ENCODE peak calls at places on chromosome 7, in eight cellular contexts. One of them, this sample, is unnamed.

GRCh38 chr7:158541330-158542010 is 46.2 kb downstream of the PTPRN2 start:
- DNase-seq in ovary: no peak
- DNase-seq in OCI-LY7: peak; percentile 81
- DNase-seq in psoas muscle: no peak
- DNase-seq in cardiac muscle cell: no peak
- DNase-seq in PC-9: no peak
- DNase-seq in H1: no peak
- DNase-seq in dorsolateral prefrontal cortex: no peak
- DNase-seq in this sample: no peak

GRCh38 chr7:9645756-9646155 is 1212.3 kb downstream of the NXPH1 start:
- DNase-seq in ovary: no peak
- DNase-seq in OCI-LY7: no peak
- DNase-seq in psoas muscle: no peak
- DNase-seq in cardiac muscle cell: no peak
- DNase-seq in PC-9: no peak
- DNase-seq in H1: no peak
- DNase-seq in dorsolateral prefrontal cortex: no peak
- DNase-seq in this sample: no peak

GRCh38 chr7:1268076-1268815 is 35.6 kb downstream of the UNCX start:
- DNase-seq in ovary: no peak
- DNase-seq in OCI-LY7: no peak
- DNase-seq in psoas muscle: peak; percentile 6
- DNase-seq in cardiac muscle cell: no peak
- DNase-seq in PC-9: no peak
- DNase-seq in H1: no peak
- DNase-seq in dorsolateral prefrontal cortex: no peak
- DNase-seq in this sample: no peak

GRCh38 chr7:7311001-7311400 is 128.7 kb downstream of the C1GALT1 start:
- DNase-seq in ovary: no peak
- DNase-seq in OCI-LY7: no peak
- DNase-seq in psoas muscle: no peak
- DNase-seq in cardiac muscle cell: no peak
- DNase-seq in PC-9: no peak
- DNase-seq in H1: no peak
- DNase-seq in dorsolateral prefrontal cortex: no peak
- DNase-seq in this sample: no peak

GRCh38 chr7:128353610-128354009 is 7.9 kb downstream of the PRRT4 start:
- DNase-seq in ovary: no peak
- DNase-seq in OCI-LY7: no peak
- DNase-seq in psoas muscle: no peak
- DNase-seq in cardiac muscle cell: no peak
- DNase-seq in PC-9: no peak
- DNase-seq in H1: no peak
- DNase-seq in dorsolateral prefrontal cortex: no peak
- DNase-seq in this sample: no peak

GRCh38 chr7:94056796-94057207 is 52.6 kb upstream of the BET1 start:
- DNase-seq in ovary: no peak
- DNase-seq in OCI-LY7: peak; percentile 42
- DNase-seq in psoas muscle: no peak
- DNase-seq in cardiac muscle cell: no peak
- DNase-seq in PC-9: peak; percentile 39
- DNase-seq in H1: no peak
- DNase-seq in dorsolateral prefrontal cortex: no peak
- DNase-seq in this sample: peak; percentile 67

GRCh38 chr7:157310676-157311185 is 26.1 kb upstream of the DNAJB6 start:
- DNase-seq in ovary: no peak
- DNase-seq in OCI-LY7: no peak
- DNase-seq in psoas muscle: no peak
- DNase-seq in cardiac muscle cell: no peak
- DNase-seq in PC-9: no peak
- DNase-seq in H1: peak; percentile 66
- DNase-seq in dorsolateral prefrontal cortex: no peak
- DNase-seq in this sample: no peak

GRCh38 chr7:89028319-89028718 is 232.8 kb upstream of the TEX47 start:
- DNase-seq in ovary: no peak
- DNase-seq in OCI-LY7: no peak
- DNase-seq in psoas muscle: no peak
- DNase-seq in cardiac muscle cell: no peak
- DNase-seq in PC-9: no peak
- DNase-seq in H1: no peak
- DNase-seq in dorsolateral prefrontal cortex: no peak
- DNase-seq in this sample: no peak

GRCh38 chr7:119783799-119784198 is 489.2 kb upstream of the KCND2 start:
- DNase-seq in ovary: peak; percentile 17
- DNase-seq in OCI-LY7: no peak
- DNase-seq in psoas muscle: no peak
- DNase-seq in cardiac muscle cell: peak; percentile 67
- DNase-seq in PC-9: no peak
- DNase-seq in H1: no peak
- DNase-seq in dorsolateral prefrontal cortex: no peak
- DNase-seq in this sample: no peak

GRCh38 chr7:40598915-40599314 is 464.1 kb downstream of the SUGCT start:
- DNase-seq in ovary: no peak
- DNase-seq in OCI-LY7: no peak
- DNase-seq in psoas muscle: no peak
- DNase-seq in cardiac muscle cell: no peak
- DNase-seq in PC-9: no peak
- DNase-seq in H1: no peak
- DNase-seq in dorsolateral prefrontal cortex: no peak
- DNase-seq in this sample: no peak

GRCh38 chr7:139783647-139784385 is 6.0 kb upstream of the HIPK2 start:
- DNase-seq in ovary: no peak
- DNase-seq in OCI-LY7: no peak
- DNase-seq in psoas muscle: no peak
- DNase-seq in cardiac muscle cell: no peak
- DNase-seq in PC-9: no peak
- DNase-seq in H1: no peak
- DNase-seq in dorsolateral prefrontal cortex: no peak
- DNase-seq in this sample: peak; percentile 49

GRCh38 chr7:137146012-137146455 is 197.5 kb downstream of the PTN start:
- DNase-seq in ovary: no peak
- DNase-seq in OCI-LY7: no peak
- DNase-seq in psoas muscle: no peak
- DNase-seq in cardiac muscle cell: no peak
- DNase-seq in PC-9: no peak
- DNase-seq in H1: no peak
- DNase-seq in dorsolateral prefrontal cortex: no peak
- DNase-seq in this sample: no peak

GRCh38 chr7:47227762-47228177 is 354.1 kb downstream of the TNS3 start:
- DNase-seq in ovary: no peak
- DNase-seq in OCI-LY7: no peak
- DNase-seq in psoas muscle: no peak
- DNase-seq in cardiac muscle cell: no peak
- DNase-seq in PC-9: no peak
- DNase-seq in H1: no peak
- DNase-seq in dorsolateral prefrontal cortex: no peak
- DNase-seq in this sample: no peak

GRCh38 chr7:99375070-99375807 is 709 bp downstream of the ARPC1B start:
- DNase-seq in ovary: peak; percentile 71
- DNase-seq in OCI-LY7: peak; percentile 72
- DNase-seq in psoas muscle: peak; percentile 81
- DNase-seq in cardiac muscle cell: peak; percentile 53
- DNase-seq in PC-9: peak; percentile 92
- DNase-seq in H1: peak; percentile 70
- DNase-seq in dorsolateral prefrontal cortex: peak; percentile 74
- DNase-seq in this sample: peak; percentile 80

GRCh38 chr7:68504766-68505165 is 1093.5 kb upstream of the AUTS2 start:
- DNase-seq in ovary: no peak
- DNase-seq in OCI-LY7: no peak
- DNase-seq in psoas muscle: no peak
- DNase-seq in cardiac muscle cell: no peak
- DNase-seq in PC-9: no peak
- DNase-seq in H1: no peak
- DNase-seq in dorsolateral prefrontal cortex: no peak
- DNase-seq in this sample: no peak

GRCh38 chr7:39453743-39454355 is 112.4 kb upstream of the YAE1 start:
- DNase-seq in ovary: no peak
- DNase-seq in OCI-LY7: peak; percentile 62
- DNase-seq in psoas muscle: no peak
- DNase-seq in cardiac muscle cell: peak; percentile 70
- DNase-seq in PC-9: peak; percentile 33
- DNase-seq in H1: peak; percentile 78
- DNase-seq in dorsolateral prefrontal cortex: no peak
- DNase-seq in this sample: peak; percentile 23

GRCh38 chr7:106058925-106059324 is 53.2 kb downstream of the SYPL1 start:
- DNase-seq in ovary: no peak
- DNase-seq in OCI-LY7: peak; percentile 43
- DNase-seq in psoas muscle: no peak
- DNase-seq in cardiac muscle cell: no peak
- DNase-seq in PC-9: no peak
- DNase-seq in H1: no peak
- DNase-seq in dorsolateral prefrontal cortex: no peak
- DNase-seq in this sample: no peak

GRCh38 chr7:106057962-106058901 is 53.9 kb downstream of the SYPL1 start:
- DNase-seq in ovary: no peak
- DNase-seq in OCI-LY7: peak; percentile 98
- DNase-seq in psoas muscle: no peak
- DNase-seq in cardiac muscle cell: no peak
- DNase-seq in PC-9: peak; percentile 95
- DNase-seq in H1: no peak
- DNase-seq in dorsolateral prefrontal cortex: peak; percentile 90
- DNase-seq in this sample: peak; percentile 63

GRCh38 chr7:106056513-106057203 is 55.5 kb downstream of the SYPL1 start:
- DNase-seq in ovary: peak; percentile 78
- DNase-seq in OCI-LY7: peak; percentile 93
- DNase-seq in psoas muscle: peak; percentile 65
- DNase-seq in cardiac muscle cell: peak; percentile 83
- DNase-seq in PC-9: peak; percentile 66
- DNase-seq in H1: peak; percentile 71
- DNase-seq in dorsolateral prefrontal cortex: peak; percentile 82
- DNase-seq in this sample: peak; percentile 72

GRCh38 chr7:106059556-106059955 is 52.6 kb downstream of the SYPL1 start:
- DNase-seq in ovary: no peak
- DNase-seq in OCI-LY7: no peak
- DNase-seq in psoas muscle: no peak
- DNase-seq in cardiac muscle cell: no peak
- DNase-seq in PC-9: no peak
- DNase-seq in H1: no peak
- DNase-seq in dorsolateral prefrontal cortex: no peak
- DNase-seq in this sample: no peak

DNA sequence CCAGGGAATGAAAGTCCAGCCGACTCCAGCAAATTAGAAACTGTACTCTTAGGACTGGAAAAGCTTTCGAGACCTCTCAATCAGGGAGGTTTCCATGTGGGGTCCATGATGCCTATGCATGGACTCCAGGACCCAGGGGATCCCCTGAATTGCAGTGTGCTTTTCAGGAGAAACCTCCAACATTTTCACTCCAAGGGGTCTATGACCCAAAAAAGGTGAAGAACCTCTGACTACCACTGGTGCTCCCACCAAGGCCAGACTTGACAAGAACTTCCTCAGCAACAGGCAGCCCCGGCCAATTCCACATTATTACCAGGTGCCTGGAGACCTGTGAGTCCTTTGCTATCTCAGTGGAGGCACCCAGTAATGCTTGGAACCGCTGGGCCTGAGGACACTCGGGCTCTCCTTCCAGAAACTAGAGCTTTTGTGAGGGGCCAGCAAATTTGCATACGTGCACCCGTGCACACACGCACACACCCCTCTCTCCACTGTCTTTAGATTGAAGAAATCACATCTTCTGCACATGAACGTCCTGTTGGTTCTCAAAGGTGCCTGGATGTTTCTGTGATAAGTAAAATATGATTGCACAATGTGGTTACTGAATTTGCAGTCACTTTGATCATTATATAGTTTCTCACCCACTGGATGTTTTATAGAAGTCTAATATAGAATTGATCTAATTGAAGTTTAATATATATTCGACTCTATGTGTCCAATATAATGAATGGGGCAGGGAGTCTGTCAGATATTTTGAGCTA is 54.7 kb downstream of the SYPL1 start:
- DNase-seq in ovary: no peak
- DNase-seq in OCI-LY7: peak; percentile 68
- DNase-seq in psoas muscle: no peak
- DNase-seq in cardiac muscle cell: no peak
- DNase-seq in PC-9: no peak
- DNase-seq in H1: no peak
- DNase-seq in dorsolateral prefrontal cortex: no peak
- DNase-seq in this sample: no peak
- TF ChIP-seq CTCF in ovary: no peak
- TF ChIP-seq CTCF in OCI-LY7: peak; percentile 35
- TF ChIP-seq CTCF in psoas muscle: no peak
- TF ChIP-seq CTCF in cardiac muscle cell: no peak
- TF ChIP-seq CTCF in PC-9: peak; percentile 23
- TF ChIP-seq CTCF in H1: no peak
- TF ChIP-seq CTCF in dorsolateral prefrontal cortex: no peak
- TF ChIP-seq CTCF in this sample: peak; percentile 30

GRCh38 chr7:73971315-73971700 is 56.7 kb upstream of the ELN start:
- DNase-seq in ovary: no peak
- DNase-seq in OCI-LY7: peak; percentile 15
- DNase-seq in psoas muscle: no peak
- DNase-seq in cardiac muscle cell: no peak
- DNase-seq in PC-9: no peak
- DNase-seq in H1: peak; percentile 45
- DNase-seq in dorsolateral prefrontal cortex: no peak
- DNase-seq in this sample: no peak
- H3K27ac ChIP-seq in ovary: no peak overlapping the region
- H3K27ac ChIP-seq in OCI-LY7: no peak overlapping the region
- H3K27ac ChIP-seq in psoas muscle: no peak overlapping the region
- H3K27ac ChIP-seq in cardiac muscle cell: no peak overlapping the region
- H3K27ac ChIP-seq in PC-9: no peak overlapping the region
- H3K27ac ChIP-seq in H1: no peak overlapping the region
- H3K27ac ChIP-seq in dorsolateral prefrontal cortex: no peak overlapping the region
- H3K27ac ChIP-seq in this sample: no peak overlapping the region

DNA sequence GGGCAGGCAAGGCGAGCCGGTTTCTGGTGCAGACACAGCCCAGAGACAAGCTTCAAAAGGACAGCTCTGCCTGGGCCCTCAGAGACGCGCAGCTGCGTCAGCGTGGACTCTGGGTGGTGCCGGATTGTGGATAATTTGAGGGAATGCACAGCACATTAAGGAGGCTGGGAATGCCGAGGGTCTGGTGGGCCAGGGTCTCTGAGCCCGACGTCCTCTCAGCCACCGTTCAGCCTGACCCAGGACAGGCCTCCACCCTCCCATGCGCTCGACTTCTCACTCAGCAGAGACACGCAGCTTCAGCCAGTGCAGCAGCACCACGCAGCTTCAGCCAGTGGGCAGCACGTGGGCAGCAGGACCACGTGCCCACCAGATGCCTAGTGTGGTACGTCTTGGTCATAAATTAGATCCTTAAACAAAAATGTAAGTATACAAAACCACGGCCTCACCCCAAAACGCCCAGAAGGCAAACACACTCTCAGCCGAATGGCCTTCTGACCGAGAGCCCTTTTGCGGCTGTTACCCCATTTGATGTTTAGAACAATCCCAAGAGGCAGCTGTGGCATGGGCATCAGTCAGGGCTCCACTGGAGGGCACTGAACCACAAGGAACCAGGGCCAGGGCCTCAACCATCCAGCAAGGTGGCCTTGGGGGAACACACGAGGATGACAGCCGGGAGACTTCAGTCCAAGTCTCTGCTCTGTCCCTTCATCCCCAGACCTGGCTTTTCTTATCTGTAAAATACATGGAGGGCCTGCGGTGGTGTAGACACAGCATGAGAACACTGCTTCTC is 63.8 kb upstream of the INSIG1 start:
- DNase-seq in ovary: no peak
- DNase-seq in OCI-LY7: no peak
- DNase-seq in psoas muscle: no peak
- DNase-seq in cardiac muscle cell: no peak
- DNase-seq in PC-9: peak; percentile 34
- DNase-seq in H1: no peak
- DNase-seq in dorsolateral prefrontal cortex: no peak
- DNase-seq in this sample: no peak
- TF ChIP-seq CTCF in ovary: no peak
- TF ChIP-seq CTCF in OCI-LY7: no peak
- TF ChIP-seq CTCF in psoas muscle: no peak
- TF ChIP-seq CTCF in cardiac muscle cell: no peak
- TF ChIP-seq CTCF in PC-9: peak; percentile 27
- TF ChIP-seq CTCF in H1: no peak
- TF ChIP-seq CTCF in dorsolateral prefrontal cortex: no peak
- TF ChIP-seq CTCF in this sample: no peak

GRCh38 chr7:150695654-150696053 is 10.1 kb downstream of the GIMAP2 start:
- DNase-seq in ovary: no peak
- DNase-seq in OCI-LY7: no peak
- DNase-seq in psoas muscle: no peak
- DNase-seq in cardiac muscle cell: no peak
- DNase-seq in PC-9: no peak
- DNase-seq in H1: no peak
- DNase-seq in dorsolateral prefrontal cortex: no peak
- DNase-seq in this sample: no peak
- H3K27ac ChIP-seq in ovary: no peak overlapping the region
- H3K27ac ChIP-seq in OCI-LY7: no peak overlapping the region
- H3K27ac ChIP-seq in psoas muscle: no peak overlapping the region
- H3K27ac ChIP-seq in cardiac muscle cell: no peak overlapping the region
- H3K27ac ChIP-seq in PC-9: no peak overlapping the region
- H3K27ac ChIP-seq in H1: no peak overlapping the region
- H3K27ac ChIP-seq in dorsolateral prefrontal cortex: no peak overlapping the region
- H3K27ac ChIP-seq in this sample: no peak overlapping the region

This sample was measured in RWPE1.